ENCODE peak calls at places on chromosomes 7 and 10, in nine cellular contexts. E is GM23338, Q is endothelial cell of umbilical vein, R is GM12891, C is transverse colon, K is sigmoid colon, F is stomach, X is H1, T is GM12878. M is an unnamed sample.

GRCh38 chr7:22219036-22219435 is 137.9 kb downstream of the RAPGEF5 start:
- DNase-seq in X (no peak), R (no peak), C (no peak), K (no peak), E (no peak), Q (peak), F (no peak), T (no peak), M (no peak)

GRCh38 chr7:83150310-83150709 is 12.4 kb downstream of the PCLO start:
- DNase-seq in E (no peak), Q (no peak), C (no peak), K (no peak), R (no peak), F (no peak), X (no peak), T (no peak), M (no peak)

GRCh38 chr7:129730159-129730558 is 118.6 kb downstream of the NRF1 start:
- DNase-seq in E (no peak), X (no peak), T (no peak), F (no peak), K (no peak), R (no peak), C (no peak), Q (no peak), M (no peak)

GRCh38 chr10:130214431-130214830 is 78.2 kb downstream of the GLRX3 start:
- DNase-seq in K (peak), F (no peak), X (no peak), R (no peak), T (no peak), C (no peak), Q (no peak), E (no peak), M (no peak)

GRCh38 chr10:5552376-5553321 is 27.9 kb downstream of the CALML3 start:
- DNase-seq in E (no peak), Q (no peak), C (no peak), K (peak), R (no peak), X (no peak), F (no peak), T (no peak), M (no peak)

GRCh38 chr7:84022686-84023308 is 171.8 kb downstream of the SEMA3A start:
- DNase-seq in Q (no peak), C (peak), R (no peak), K (no peak), T (no peak), F (peak), X (no peak), E (no peak), M (no peak)

GRCh38 chr7:1850976-1851571 is 181.0 kb downstream of the ELFN1 start:
- DNase-seq in F (no peak), Q (no peak), E (no peak), T (no peak), K (peak), C (no peak), X (no peak), R (no peak), M (no peak)

GRCh38 chr7:116836911-116837310 is 25.5 kb upstream of the CAPZA2 start:
- DNase-seq in F (no peak), T (no peak), C (no peak), K (no peak), R (no peak), Q (no peak), E (no peak), X (no peak), M (no peak)

GRCh38 chr10:59434463-59435326 is 72.3 kb upstream of the FAM13C start:
- DNase-seq in R (no peak), E (no peak), X (no peak), Q (peak), F (no peak), T (no peak), C (no peak), K (no peak), M (no peak)

GRCh38 chr7:111292026-111292430 is 201.1 kb downstream of the LRRN3 start:
- DNase-seq in T (no peak), F (no peak), Q (no peak), K (no peak), C (no peak), E (no peak), X (no peak), R (no peak), M (no peak)

GRCh38 chr10:65083222-65083621 is 1562.0 kb downstream of the REEP3 start:
- DNase-seq in E (no peak), C (no peak), T (no peak), Q (no peak), R (no peak), F (no peak), X (no peak), K (no peak), M (no peak)

GRCh38 chr10:29119374-29119773 is 169.5 kb upstream of the LYZL1 start:
- DNase-seq in C (peak), K (no peak), E (peak), X (peak), F (peak), Q (peak), T (no peak), R (no peak), M (no peak)

GRCh38 chr10:129335942-129336341 is 131.1 kb upstream of the MGMT start:
- DNase-seq in T (no peak), K (no peak), F (no peak), C (no peak), E (no peak), X (no peak), R (no peak), Q (no peak), M (no peak)

GRCh38 chr7:3585826-3586225 is 284.8 kb downstream of the SDK1 start:
- DNase-seq in K (no peak), R (no peak), X (no peak), T (no peak), F (no peak), C (no peak), E (peak), Q (no peak), M (no peak)

GRCh38 chr7:77697535-77697831 is 1.2 kb downstream of the RSBN1L start:
- DNase-seq in C (peak), T (no peak), R (no peak), K (peak), E (no peak), X (no peak), Q (no peak), F (no peak), M (no peak)

GRCh38 chr10:107814865-107815487 is 650.5 kb upstream of the SORCS1 start:
- DNase-seq in Q (no peak), E (peak), C (peak), R (peak), F (peak), X (peak), T (peak), K (peak), M (no peak)

GRCh38 chr7:635227-635626 is 91.3 kb upstream of the DNAAF5 start:
- DNase-seq in F (no peak), C (no peak), K (no peak), E (no peak), Q (no peak), X (no peak), R (no peak), T (no peak), M (no peak)

GRCh38 chr7:137903382-137904169 is 56.8 kb upstream of the DGKI start:
- DNase-seq in C (peak), K (peak), Q (peak), X (peak), R (peak), F (peak), T (peak), E (peak), M (peak)

GRCh38 chr10:75878586-75878985 is 447.2 kb downstream of the LRMDA start:
- DNase-seq in X (no peak), T (no peak), C (no peak), F (no peak), R (no peak), E (no peak), Q (no peak), K (no peak), M (no peak)

GRCh38 chr7:94656925-94657731 is 1.2 kb upstream of the SGCE start:
- DNase-seq in X (peak), F (no peak), K (no peak), Q (peak), T (no peak), E (peak), R (no peak), C (no peak), M (no peak)

GRCh38 chr7:94656658-94656924 is 658 bp upstream of the SGCE start:
- DNase-seq in Q (no peak), X (no peak), C (no peak), K (no peak), F (no peak), R (no peak), E (no peak), T (no peak), M (no peak)

GRCh38 chr7:94660006-94660405 is 4.1 kb upstream of the SGCE start:
- DNase-seq in F (no peak), R (no peak), E (no peak), K (no peak), Q (peak), X (no peak), C (no peak), T (no peak), M (no peak)

GRCh38 chr7:94655884-94656657 is at the start of gene SGCE:
- DNase-seq in X (peak), Q (peak), C (peak), E (peak), F (peak), T (peak), K (peak), R (peak), M (no peak)

GRCh38 chr7:94657771-94658693 is 2.1 kb upstream of the SGCE start:
- DNase-seq in X (peak), K (peak), T (peak), R (peak), Q (peak), E (peak), C (peak), F (peak), M (no peak)
- TF ChIP-seq POLR2AphosphoS5 in X (no peak), K (no peak), T (no peak), R (no peak), Q (no peak), E (no peak), C (no peak), F (peak), M (no peak)

GRCh38 chr10:77889277-77889903 is 37.2 kb downstream of the DLG5 start:
- DNase-seq in Q (no peak), K (no peak), E (peak), R (no peak), F (peak), X (no peak), T (no peak), C (peak), M (no peak)
- TF ChIP-seq POLR2AphosphoS5 in Q (no peak), K (no peak), E (no peak), R (no peak), F (no peak), X (peak), T (no peak), C (no peak), M (no peak)

GRCh38 chr7:156184164-156184563 is 371.9 kb upstream of the SHH start:
- DNase-seq in T (no peak), R (no peak), K (no peak), F (no peak), E (no peak), X (no peak), Q (no peak), C (no peak), M (no peak)
- TF ChIP-seq POLR2AphosphoS5 in T (no peak), R (no peak), K (no peak), F (no peak), E (no peak), X (no peak), Q (no peak), C (no peak), M (no peak)

GRCh38 chr10:12397931-12398330 is 48.6 kb downstream of the CAMK1D start:
- DNase-seq in K (no peak), C (no peak), R (no peak), T (no peak), X (no peak), E (no peak), Q (no peak), F (no peak), M (no peak)

GRCh38 chr10:12400266-12400931 is 51.1 kb downstream of the CAMK1D start:
- DNase-seq in C (no peak), R (no peak), K (no peak), X (peak), F (no peak), E (no peak), T (no peak), Q (no peak), M (no peak)

GRCh38 chr10:12403119-12403518 is 53.8 kb downstream of the CAMK1D start:
- DNase-seq in F (no peak), C (no peak), X (no peak), R (no peak), T (no peak), K (no peak), E (no peak), Q (no peak), M (no peak)

GRCh38 chr10:12397147-12397896 is 48.0 kb downstream of the CAMK1D start:
- DNase-seq in Q (no peak), K (no peak), X (peak), F (no peak), R (no peak), T (no peak), E (no peak), C (no peak), M (no peak)

DNA sequence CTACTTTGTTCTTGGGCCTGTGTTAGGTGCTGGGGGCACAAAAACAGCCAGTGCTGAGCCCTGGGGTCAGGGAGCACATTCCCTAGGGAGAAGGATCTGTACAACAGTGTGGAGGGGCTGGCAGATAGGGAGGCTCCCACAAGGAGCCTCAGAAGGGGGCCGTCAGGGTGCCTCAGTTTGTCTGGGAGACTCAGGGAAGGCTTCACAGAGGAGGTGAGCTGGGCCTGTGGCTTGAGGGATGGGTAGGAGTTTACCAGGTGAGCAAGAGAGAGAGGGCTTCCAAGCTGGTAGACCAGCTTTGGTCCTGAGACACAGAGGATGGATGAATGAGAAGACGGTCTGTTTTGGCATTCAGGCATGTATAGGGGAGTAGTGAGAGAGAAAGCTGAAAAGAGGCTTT is 52.1 kb downstream of the CAMK1D start:
- DNase-seq in X (peak), E (no peak), R (no peak), K (no peak), Q (no peak), T (no peak), C (no peak), F (no peak), M (no peak)
- TF ChIP-seq POLR2AphosphoS5 in X (no peak), E (no peak), R (no peak), K (no peak), Q (no peak), T (no peak), C (no peak), F (no peak), M (no peak)

GRCh38 chr7:113086928-113087277 is 276 bp upstream of the GPR85 start:
- DNase-seq in F (no peak), Q (peak), C (no peak), X (no peak), R (no peak), E (no peak), K (no peak), T (no peak), M (no peak)

GRCh38 chr7:113084499-113085172 is 2.0 kb downstream of the GPR85 start:
- DNase-seq in T (no peak), R (no peak), F (no peak), C (no peak), E (no peak), Q (no peak), X (no peak), K (no peak), M (no peak)

GRCh38 chr7:113085781-113086390 is 741 bp downstream of the GPR85 start:
- DNase-seq in Q (peak), R (no peak), X (no peak), E (peak), K (no peak), F (no peak), C (no peak), T (no peak), M (no peak)

GRCh38 chr7:113086431-113086888 is at the start of gene GPR85:
- DNase-seq in X (peak), K (peak), Q (peak), T (no peak), E (peak), R (peak), C (peak), F (peak), M (peak)

DNA sequence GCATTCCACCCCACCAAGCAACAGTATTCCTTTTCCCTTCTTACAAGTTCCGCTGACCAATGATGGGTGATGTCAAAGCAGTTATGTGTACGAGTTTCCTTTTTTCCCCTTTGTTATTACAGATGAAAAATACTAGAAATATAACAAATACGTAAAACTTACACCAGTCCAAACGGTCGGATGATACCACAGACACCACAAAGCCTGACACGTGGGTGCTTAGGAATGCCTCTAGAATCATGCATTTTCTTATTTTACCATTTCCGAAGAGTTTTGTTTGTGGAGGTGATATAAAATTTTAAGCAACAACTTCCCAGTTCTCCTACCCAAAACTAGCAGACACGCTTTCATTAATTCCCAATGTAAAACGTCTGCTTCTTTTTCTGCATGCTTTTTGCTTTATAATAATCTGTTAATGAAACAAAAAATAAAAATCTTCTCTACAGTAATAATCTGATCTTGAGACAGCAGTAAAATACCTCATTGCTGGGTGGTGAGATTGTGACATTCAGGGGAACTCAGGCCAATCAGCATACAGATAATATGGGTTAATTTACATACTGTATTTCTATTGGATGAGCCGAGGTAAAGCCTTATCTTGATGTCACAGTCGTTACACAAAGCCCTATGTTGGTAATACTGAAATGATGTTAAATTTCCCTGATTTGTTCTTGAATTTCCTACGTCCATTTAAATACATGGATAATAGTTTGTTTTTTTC is 811 bp upstream of the GPR85 start:
- DNase-seq in T (no peak), F (no peak), E (peak), X (no peak), C (no peak), R (no peak), K (no peak), Q (peak), M (no peak)
- TF ChIP-seq POLR2AphosphoS5 in T (no peak), F (no peak), E (no peak), X (no peak), C (no peak), R (no peak), K (no peak), Q (no peak), M (no peak)

GRCh38 chr7:99305473-99306260 is 20.0 kb upstream of the ARPC1A start:
- DNase-seq in C (no peak), Q (no peak), R (no peak), K (no peak), E (no peak), F (no peak), T (no peak), X (no peak), M (no peak)
- TF ChIP-seq POLR2AphosphoS5 in C (no peak), Q (no peak), R (no peak), K (no peak), E (no peak), F (no peak), T (no peak), X (no peak), M (no peak)

GRCh38 chr7:151238190-151238810 is 6.0 kb downstream of the CHPF2 start:
- DNase-seq in Q (no peak), R (no peak), C (no peak), K (peak), F (no peak), E (no peak), X (no peak), T (no peak), M (no peak)

GRCh38 chr7:151235091-151235787 is 3.0 kb downstream of the CHPF2 start:
- DNase-seq in Q (no peak), K (peak), X (no peak), R (no peak), E (no peak), T (no peak), C (no peak), F (no peak), M (no peak)

GRCh38 chr7:151236406-151236805 is 4.1 kb downstream of the CHPF2 start:
- DNase-seq in K (no peak), X (no peak), T (no peak), Q (no peak), E (no peak), C (no peak), R (no peak), F (no peak), M (no peak)

GRCh38 chr7:151238924-151239836 is 6.9 kb downstream of the CHPF2 start:
- DNase-seq in K (peak), Q (no peak), C (no peak), E (no peak), F (no peak), T (no peak), X (no peak), R (no peak), M (no peak)

GRCh38 chr7:151237244-151238189 is 5.2 kb downstream of the CHPF2 start:
- DNase-seq in Q (no peak), X (no peak), C (no peak), T (no peak), K (peak), R (no peak), F (no peak), E (no peak), M (no peak)
- TF ChIP-seq POLR2AphosphoS5 in Q (no peak), X (no peak), C (no peak), T (no peak), K (no peak), R (no peak), F (no peak), E (no peak), M (no peak)